ENCODE peak calls at places on chromosomes 4 and X, in ten cellular contexts. J, N, C, X, K, G, L, M, B and I are unnamed samples.

GRCh38 chrX:23861215-23861896 is 46.4 kb downstream of the APOO start:
- DNase-seq in J (no peak), N (no peak), C (no peak), X (no peak), K (no peak), G (no peak), L (no peak), M (no peak), B (no peak), I (no peak)

GRCh38 chr4:83011779-83012630 is 1.4 kb upstream of the LIN54 start:
- DNase-seq in J (peak), N (no peak), C (peak), X (peak), K (peak), G (no peak), L (peak), M (peak), B (peak), I (peak)

GRCh38 chr4:76301068-76301774 is 5.3 kb upstream of the STBD1 start:
- DNase-seq in J (no peak), N (peak), C (no peak), X (peak), K (peak), G (peak), L (no peak), M (no peak), B (no peak), I (peak)

GRCh38 chr4:38385286-38386010 is 278.6 kb upstream of the KLF3 start:
- DNase-seq in J (no peak), N (no peak), C (no peak), X (no peak), K (no peak), G (peak), L (no peak), M (no peak), B (no peak), I (peak)

GRCh38 chrX:108165349-108166111 is 74.0 kb downstream of the ATG4A start:
- DNase-seq in J (no peak), N (no peak), C (no peak), X (peak), K (peak), G (no peak), L (peak), M (no peak), B (peak), I (peak)

GRCh38 chrX:151981129-151981528 is 6.7 kb upstream of the GABRE start:
- DNase-seq in J (no peak), N (no peak), C (no peak), X (peak), K (no peak), G (peak), L (no peak), M (no peak), B (no peak), I (no peak)

GRCh38 chr4:108592674-108592986 is 27.7 kb upstream of the RPL34 start:
- DNase-seq in J (no peak), N (peak), C (no peak), X (no peak), K (no peak), G (no peak), L (no peak), M (no peak), B (no peak), I (no peak)

GRCh38 chr4:60913026-60913425 is 287.1 kb upstream of the ADGRL3 start:
- DNase-seq in J (no peak), N (no peak), C (no peak), X (no peak), K (no peak), G (no peak), L (no peak), M (no peak), B (no peak), I (no peak)

GRCh38 chrX:47581731-47582647 is at the start of gene TIMP1:
- DNase-seq in J (no peak), N (no peak), C (peak), X (peak), K (peak), G (peak), L (peak), M (peak), B (peak), I (peak)

GRCh38 chr4:38678078-38678477 is 14.1 kb downstream of the KLF3 start:
- DNase-seq in J (no peak), N (no peak), C (no peak), X (peak), K (no peak), G (no peak), L (no peak), M (no peak), B (no peak), I (no peak)

GRCh38 chr4:121189811-121190210 is 25.7 kb upstream of the TNIP3 start:
- DNase-seq in J (no peak), N (no peak), C (no peak), X (no peak), K (no peak), G (no peak), L (no peak), M (no peak), B (no peak), I (no peak)

GRCh38 chr4:15361529-15361928 is 66.3 kb upstream of the C1QTNF7 start:
- DNase-seq in J (no peak), N (no peak), C (no peak), X (no peak), K (no peak), G (no peak), L (no peak), M (no peak), B (no peak), I (no peak)

GRCh38 chr4:84750260-84750955 is 167.5 kb downstream of the CDS1 start:
- DNase-seq in J (no peak), N (peak), C (no peak), X (peak), K (peak), G (peak), L (no peak), M (no peak), B (no peak), I (peak)

GRCh38 chr4:152970102-152970820 is 34.1 kb downstream of the FHDC1 start:
- DNase-seq in J (no peak), N (no peak), C (no peak), X (peak), K (no peak), G (peak), L (no peak), M (no peak), B (no peak), I (no peak)

GRCh38 chrX:133838761-133839676 is 146.4 kb downstream of the GPC3 start:
- DNase-seq in J (peak), N (peak), C (no peak), X (peak), K (peak), G (no peak), L (no peak), M (no peak), B (peak), I (peak)

GRCh38 chr4:133921280-133922195 is 280.1 kb downstream of the PABPC4L start:
- DNase-seq in J (no peak), N (no peak), C (no peak), X (peak), K (no peak), G (no peak), L (no peak), M (no peak), B (no peak), I (no peak)

GRCh38 chrX:151510203-151510602 is 53.3 kb upstream of the PASD1 start:
- DNase-seq in J (no peak), N (no peak), C (no peak), X (no peak), K (no peak), G (no peak), L (no peak), M (no peak), B (no peak), I (no peak)

GRCh38 chrX:112786076-112786475 is 54.6 kb downstream of the AMOT start:
- DNase-seq in J (no peak), N (no peak), C (no peak), X (no peak), K (no peak), G (no peak), L (no peak), M (no peak), B (no peak), I (no peak)

GRCh38 chrX:68594769-68595168 is 52.7 kb upstream of the STARD8 start:
- DNase-seq in J (no peak), N (no peak), C (no peak), X (no peak), K (no peak), G (no peak), L (no peak), M (no peak), B (no peak), I (no peak)

GRCh38 chr4:134345249-134345648 is 143.7 kb upstream of the PABPC4L start:
- DNase-seq in J (no peak), N (no peak), C (no peak), X (no peak), K (no peak), G (no peak), L (no peak), M (no peak), B (no peak), I (no peak)

GRCh38 chr4:161376275-161376674 is 787.5 kb downstream of the FSTL5 start:
- DNase-seq in J (no peak), N (no peak), C (no peak), X (peak), K (no peak), G (no peak), L (no peak), M (no peak), B (no peak), I (no peak)

GRCh38 chr4:52997132-52997416 is 135.0 kb downstream of the RASL11B start:
- DNase-seq in J (no peak), N (no peak), C (no peak), X (peak), K (no peak), G (no peak), L (no peak), M (no peak), B (no peak), I (no peak)

GRCh38 chr4:25976780-25977179 is 62.8 kb downstream of the SMIM20 start:
- DNase-seq in J (no peak), N (no peak), C (no peak), X (no peak), K (no peak), G (no peak), L (no peak), M (no peak), B (no peak), I (no peak)

GRCh38 chr4:4524364-4524763 is 17.5 kb downstream of the STX18 start:
- DNase-seq in J (no peak), N (no peak), C (no peak), X (no peak), K (peak), G (no peak), L (no peak), M (no peak), B (peak), I (no peak)

GRCh38 chrX:19174401-19175025 is 52.2 kb upstream of the ADGRG2 start:
- DNase-seq in J (no peak), N (no peak), C (no peak), X (peak), K (peak), G (peak), L (no peak), M (peak), B (no peak), I (peak)

GRCh38 chr4:169229571-169230028 is 41.2 kb downstream of the SH3RF1 start:
- DNase-seq in J (no peak), N (no peak), C (peak), X (peak), K (peak), G (peak), L (peak), M (no peak), B (no peak), I (peak)

GRCh38 chr4:3200423-3201090 is 48.4 kb upstream of the MSANTD1 start:
- DNase-seq in J (no peak), N (no peak), C (no peak), X (no peak), K (no peak), G (no peak), L (peak), M (no peak), B (no peak), I (no peak)

GRCh38 chrX:22135994-22136684 is 104.0 kb downstream of the PHEX start:
- DNase-seq in J (peak), N (peak), C (no peak), X (peak), K (peak), G (peak), L (no peak), M (no peak), B (peak), I (peak)

GRCh38 chrX:119870626-119871131 is 854 bp downstream of the RNF113A start:
- DNase-seq in J (no peak), N (peak), C (no peak), X (peak), K (peak), G (peak), L (peak), M (peak), B (peak), I (peak)

GRCh38 chr4:124946696-124947095 is 234.2 kb upstream of the ANKRD50 start:
- DNase-seq in J (no peak), N (no peak), C (no peak), X (no peak), K (no peak), G (no peak), L (no peak), M (no peak), B (no peak), I (no peak)

GRCh38 chrX:110915120-110915519 is 119.5 kb upstream of the CHRDL1 start:
- DNase-seq in J (no peak), N (no peak), C (no peak), X (peak), K (no peak), G (no peak), L (no peak), M (no peak), B (no peak), I (no peak)

GRCh38 chr4:174538123-174538875 is 16.0 kb upstream of the HPGD start:
- DNase-seq in J (no peak), N (no peak), C (no peak), X (no peak), K (no peak), G (no peak), L (no peak), M (no peak), B (no peak), I (no peak)

GRCh38 chr4:23070848-23071570 is 378.3 kb downstream of the GBA3 start:
- DNase-seq in J (no peak), N (no peak), C (no peak), X (no peak), K (no peak), G (peak), L (no peak), M (no peak), B (no peak), I (no peak)

GRCh38 chr4:108483650-108484049 is 136.7 kb upstream of the RPL34 start:
- DNase-seq in J (no peak), N (no peak), C (no peak), X (no peak), K (no peak), G (no peak), L (no peak), M (no peak), B (no peak), I (peak)

GRCh38 chr4:47002593-47002992 is 9.2 kb upstream of the GABRA4 start:
- DNase-seq in J (no peak), N (no peak), C (no peak), X (peak), K (peak), G (no peak), L (no peak), M (no peak), B (no peak), I (peak)

GRCh38 chr4:24248674-24249644 is 335.4 kb downstream of the DHX15 start:
- DNase-seq in J (no peak), N (peak), C (peak), X (no peak), K (peak), G (no peak), L (no peak), M (peak), B (no peak), I (no peak)

GRCh38 chr4:32147446-32148064 is 1427.4 kb downstream of the PCDH7 start:
- DNase-seq in J (no peak), N (no peak), C (no peak), X (no peak), K (no peak), G (no peak), L (no peak), M (no peak), B (no peak), I (no peak)